ENCODE peak calls at places on chromosomes 4 and X, in six cellular contexts. Y, N, P, R, U and A are unnamed samples.
A peak's percentile ranks its signal among the peaks of the same experiment; 100 is the strongest.

GRCh38 chr4:3009422-3009821 is 46.1 kb downstream of the GRK4 start:
- DNase-seq in Y (no peak), N (peak; percentile 17), P (peak; percentile 28), R (peak; percentile 65), U (peak; percentile 65), A (peak; percentile 70)

GRCh38 chr4:40669504-40669903 is 39.8 kb upstream of the RBM47 start:
- DNase-seq in Y (no peak), N (no peak), P (no peak), R (no peak), U (no peak), A (no peak)

GRCh38 chrX:78104447-78105176 is 564 bp downstream of the PGK1 start:
- DNase-seq in Y (no peak), N (peak; percentile 64), P (peak; percentile 59), R (peak; percentile 50), U (peak; percentile 32), A (peak; percentile 73)

GRCh38 chr4:154838155-154838554 is 57.1 kb downstream of the RBM46 start:
- DNase-seq in Y (no peak), N (no peak), P (no peak), R (no peak), U (no peak), A (no peak)

GRCh38 chr4:46081674-46082073 is 42.2 kb downstream of the GABRG1 start:
- DNase-seq in Y (no peak), N (no peak), P (no peak), R (no peak), U (no peak), A (no peak)

GRCh38 chrX:152895121-152895520 is 2.7 kb upstream of the ZNF185 start:
- DNase-seq in Y (no peak), N (no peak), P (no peak), R (no peak), U (no peak), A (no peak)

GRCh38 chr4:20019310-20020015 is 232.2 kb upstream of the SLIT2 start:
- DNase-seq in Y (peak; percentile 21), N (peak; percentile 48), P (no peak), R (peak; percentile 57), U (no peak), A (peak; percentile 57)

GRCh38 chr4:5887361-5888221 is 5.3 kb downstream of the CRMP1 start:
- DNase-seq in Y (no peak), N (no peak), P (no peak), R (no peak), U (peak; percentile 81), A (no peak)

GRCh38 chrX:64152857-64153256 is 52.7 kb downstream of the AMER1 start:
- DNase-seq in Y (no peak), N (no peak), P (no peak), R (no peak), U (peak; percentile 63), A (no peak)

GRCh38 chr4:148847544-148847943 is 405.3 kb upstream of the NR3C2 start:
- DNase-seq in Y (no peak), N (no peak), P (no peak), R (no peak), U (no peak), A (no peak)

GRCh38 chrX:124421898-124422622 is 75.7 kb downstream of the SH2D1A start:
- DNase-seq in Y (no peak), N (no peak), P (no peak), R (no peak), U (no peak), A (no peak)

GRCh38 chr4:140004580-140005314 is 149.2 kb downstream of the MAML3 start:
- DNase-seq in Y (peak; percentile 38), N (peak; percentile 47), P (peak; percentile 44), R (peak; percentile 56), U (peak; percentile 92), A (peak; percentile 32)

GRCh38 chrX:49999048-49999447 is 76.7 kb downstream of the CLCN5 start:
- DNase-seq in Y (no peak), N (no peak), P (peak; percentile 28), R (peak; percentile 12), U (no peak), A (no peak)

GRCh38 chrX:15600071-15600470 is 689 bp downstream of the ACE2 start:
- DNase-seq in Y (no peak), N (no peak), P (no peak), R (no peak), U (peak; percentile 15), A (no peak)

GRCh38 chrX:3788494-3789233 is 75.2 kb upstream of the PRKX start:
- DNase-seq in Y (no peak), N (no peak), P (no peak), R (no peak), U (peak; percentile 4), A (no peak)

GRCh38 chr4:76850010-76850441 is 47.9 kb downstream of the SOWAHB start:
- DNase-seq in Y (peak; percentile 98), N (peak; percentile 98), P (peak; percentile 96), R (peak; percentile 96), U (no peak), A (peak; percentile 79)

GRCh38 chrX:80812176-80812575 is 2.5 kb upstream of the BRWD3 start:
- DNase-seq in Y (peak; percentile 46), N (peak; percentile 33), P (peak; percentile 70), R (no peak), U (peak; percentile 56), A (peak; percentile 33)

GRCh38 chr4:153371835-153372234 is 27.3 kb downstream of the MND1 start:
- DNase-seq in Y (no peak), N (no peak), P (no peak), R (no peak), U (no peak), A (no peak)

GRCh38 chrX:104306180-104306579 is 51.4 kb upstream of the ESX1 start:
- DNase-seq in Y (no peak), N (no peak), P (no peak), R (no peak), U (no peak), A (no peak)

GRCh38 chrX:104307341-104307740 is 52.6 kb upstream of the ESX1 start:
- DNase-seq in Y (no peak), N (no peak), P (no peak), R (no peak), U (no peak), A (no peak)

GRCh38 chrX:104309169-104309568 is 54.4 kb upstream of the ESX1 start:
- DNase-seq in Y (no peak), N (no peak), P (no peak), R (no peak), U (peak; percentile 17), A (no peak)

GRCh38 chrX:104310657-104311056 is 55.9 kb upstream of the ESX1 start:
- DNase-seq in Y (no peak), N (no peak), P (no peak), R (peak; percentile 8), U (no peak), A (no peak)

GRCh38 chrX:104310084-104310483 is 55.4 kb upstream of the ESX1 start:
- DNase-seq in Y (peak; percentile 28), N (peak; percentile 56), P (peak; percentile 66), R (peak; percentile 60), U (no peak), A (peak; percentile 32)
- H3K4me3 ChIP-seq in Y (peak overlapping the region; percentile 25), N (peak overlapping the region; percentile 30), P (peak overlapping the region; percentile 50), R (no peak overlapping the region), U (no peak overlapping the region), A (peak overlapping the region; percentile 12)

DNA sequence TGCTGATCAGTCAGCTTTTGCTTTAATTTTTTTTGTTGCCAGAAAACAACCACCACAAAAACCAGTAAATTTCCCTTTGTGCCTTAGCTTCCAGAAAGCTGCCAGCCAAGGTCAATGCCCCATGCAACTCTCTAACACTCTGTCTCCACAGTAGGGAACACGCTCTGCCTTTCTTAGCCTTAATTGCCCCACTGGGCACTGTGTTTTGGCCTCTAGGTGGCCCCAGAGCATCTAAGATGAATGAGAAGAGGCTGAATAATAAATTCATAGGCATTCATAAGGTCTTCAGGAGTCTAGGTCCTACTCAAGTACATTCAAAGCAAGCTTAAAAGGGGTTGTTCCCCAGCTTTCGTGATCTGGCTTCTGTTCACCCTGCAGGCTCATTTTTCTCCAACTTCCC is 57.7 kb upstream of the PASD1 start:
- DNase-seq in Y (no peak), N (no peak), P (peak; percentile 1), R (peak; percentile 11), U (peak; percentile 57), A (no peak)
- TF ChIP-seq CTCF in Y (no peak), N (no peak), P (peak; percentile 17), R (peak; percentile 26), U (peak; percentile 60), A (no peak)

DNA sequence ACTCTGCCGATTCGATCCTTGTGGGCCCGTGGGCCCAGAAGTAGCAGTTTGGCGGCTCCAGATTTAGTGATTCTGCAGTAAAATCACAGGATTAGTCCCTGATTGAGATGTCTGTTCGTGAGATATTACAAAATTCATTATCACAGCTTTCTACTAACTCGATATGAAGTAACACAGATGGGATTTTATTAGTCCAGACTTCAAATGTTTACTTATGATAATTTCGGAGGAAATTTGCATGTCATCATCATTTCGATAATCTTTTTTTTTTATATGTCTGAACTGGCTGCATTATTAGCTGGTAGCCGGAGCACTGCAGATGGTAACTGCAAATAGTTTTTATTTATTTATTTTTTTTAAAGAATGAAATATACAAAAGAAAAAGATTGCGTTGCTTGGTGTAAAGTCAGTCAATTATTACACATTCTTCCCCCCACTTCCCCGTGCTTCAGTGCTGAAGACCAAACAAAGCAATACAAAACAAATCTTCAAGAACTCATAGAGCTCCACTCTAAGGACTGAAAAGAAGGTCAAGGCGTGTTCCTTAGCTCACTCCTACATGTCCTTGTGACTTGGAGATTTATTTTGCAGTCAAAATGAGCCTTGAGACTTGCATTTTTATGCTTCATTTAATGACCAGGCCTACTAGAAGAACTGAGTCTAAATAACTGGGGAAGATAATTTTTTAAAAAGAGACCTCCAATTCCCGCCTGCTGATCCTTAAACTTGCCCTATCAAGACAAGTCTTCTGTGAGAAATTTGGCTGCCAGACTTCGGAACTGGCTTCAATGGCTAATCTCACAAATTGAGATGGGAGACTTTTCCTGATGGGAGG is 11.7 kb upstream of the PITX2 start:
- DNase-seq in Y (no peak), N (no peak), P (no peak), R (no peak), U (no peak), A (no peak)
- H3K4me3 ChIP-seq in Y (no peak overlapping the region), N (no peak overlapping the region), P (no peak overlapping the region), R (no peak overlapping the region), U (peak overlapping the region; percentile 29), A (peak overlapping the region; percentile 6)

DNA sequence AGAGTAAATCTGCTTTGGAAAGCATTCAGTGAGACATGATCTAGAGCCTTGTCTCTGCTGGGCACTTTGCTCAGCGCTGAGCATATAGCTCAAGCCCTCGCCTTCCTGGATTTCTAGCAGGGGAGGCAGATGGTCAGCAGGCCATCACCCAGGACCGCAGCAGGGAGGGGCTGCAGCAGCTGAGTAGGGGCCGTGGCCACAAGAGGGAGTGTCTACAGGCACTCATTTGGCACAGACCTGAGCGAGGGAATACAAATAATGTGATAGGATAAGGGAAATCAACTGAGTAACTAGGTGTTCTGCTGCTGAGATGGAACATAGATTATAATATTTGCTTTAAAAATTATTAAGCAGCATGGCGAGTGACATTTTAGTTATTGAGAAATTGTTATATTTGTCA is 30.2 kb downstream of the OFD1 start:
- DNase-seq in Y (peak; percentile 6), N (no peak), P (peak; percentile 17), R (peak; percentile 36), U (peak; percentile 71), A (peak; percentile 36)
- TF ChIP-seq CTCF in Y (peak; percentile 62), N (peak; percentile 11), P (peak; percentile 51), R (peak; percentile 3), U (peak; percentile 55), A (no peak)